ENCODE peak calls at places on chromosomes 13 and 19, in five cellular contexts. D, N, F, G and S are unnamed samples.

GRCh38 chr13:110760611-110761010 is 47.1 kb downstream of the ING1 start:
- DNase-seq in D (no peak), N (no peak), F (no peak), G (no peak), S (no peak)

GRCh38 chr19:52993342-52994178 is 20.2 kb upstream of the ERVV-1 start:
- DNase-seq in D (no peak), N (no peak), F (peak), G (peak), S (no peak)

GRCh38 chr13:22793598-22794134 is 387.1 kb upstream of the SGCG start:
- DNase-seq in D (peak), N (no peak), F (no peak), G (no peak), S (no peak)

GRCh38 chr19:43623889-43624670 is 4.7 kb upstream of the ZNF428 start:
- DNase-seq in D (no peak), N (no peak), F (peak), G (peak), S (peak)

GRCh38 chr19:46755077-46755852 is 9.0 kb upstream of the STRN4 start:
- DNase-seq in D (no peak), N (no peak), F (no peak), G (no peak), S (no peak)

GRCh38 chr13:23069571-23069970 is 111.2 kb upstream of the SGCG start:
- DNase-seq in D (no peak), N (no peak), F (no peak), G (no peak), S (no peak)

GRCh38 chr13:93687261-93687660 is 460.7 kb downstream of the GPC6 start:
- DNase-seq in D (no peak), N (no peak), F (no peak), G (no peak), S (no peak)

GRCh38 chr13:28636677-28637317 is 22.1 kb upstream of the POMP start:
- DNase-seq in D (peak), N (peak), F (peak), G (peak), S (peak)

GRCh38 chr19:35194022-35194984 is 34.2 kb downstream of the FAM187B start:
- DNase-seq in D (no peak), N (no peak), F (no peak), G (no peak), S (no peak)

GRCh38 chr13:34941436-34941834 is 635 bp upstream of the NBEA start:
- DNase-seq in D (no peak), N (no peak), F (no peak), G (no peak), S (peak)

GRCh38 chr19:39157275-39157996 is 31.9 kb downstream of the PAK4 start:
- DNase-seq in D (peak), N (no peak), F (no peak), G (no peak), S (no peak)

GRCh38 chr13:27960362-27961226 is 8.5 kb downstream of the CDX2 start:
- DNase-seq in D (peak), N (no peak), F (peak), G (peak), S (no peak)

GRCh38 chr13:60733933-60734332 is 336.9 kb downstream of the TDRD3 start:
- DNase-seq in D (no peak), N (no peak), F (no peak), G (no peak), S (no peak)

GRCh38 chr19:18698321-18699167 is 15.1 kb downstream of the CRTC1 start:
- DNase-seq in D (no peak), N (no peak), F (no peak), G (no peak), S (no peak)

GRCh38 chr13:67416047-67416925 is 186.2 kb upstream of the PCDH9 start:
- DNase-seq in D (peak), N (no peak), F (peak), G (peak), S (peak)

GRCh38 chr19:30667227-30667626 is 295.0 kb downstream of the ZNF536 start:
- DNase-seq in D (no peak), N (no peak), F (no peak), G (no peak), S (no peak)

GRCh38 chr13:107170270-107170931 is 602.5 kb upstream of the ARGLU1 start:
- DNase-seq in D (no peak), N (no peak), F (no peak), G (peak), S (no peak)

GRCh38 chr13:103883152-103883551 is 816.9 kb upstream of the SLC10A2 start:
- DNase-seq in D (peak), N (no peak), F (no peak), G (peak), S (peak)

GRCh38 chr13:94640676-94641075 is 39.0 kb downstream of the GPR180 start:
- DNase-seq in D (no peak), N (no peak), F (no peak), G (no peak), S (no peak)

GRCh38 chr13:35712907-35713685 is 236.6 kb upstream of the MAB21L1 start:
- DNase-seq in D (no peak), N (no peak), F (no peak), G (peak), S (no peak)

GRCh38 chr13:30807392-30807791 is 72.0 kb downstream of the ALOX5AP start:
- DNase-seq in D (no peak), N (no peak), F (no peak), G (no peak), S (no peak)

GRCh38 chr13:43293561-43293960 is 270.2 kb downstream of the DNAJC15 start:
- DNase-seq in D (no peak), N (no peak), F (no peak), G (no peak), S (no peak)

GRCh38 chr13:110989331-110989730 is 74.5 kb upstream of the ANKRD10 start:
- DNase-seq in D (no peak), N (no peak), F (no peak), G (no peak), S (no peak)

GRCh38 chr13:97328222-97328790 is 105.7 kb upstream of the RAP2A start:
- DNase-seq in D (no peak), N (no peak), F (no peak), G (no peak), S (no peak)

GRCh38 chr13:26197298-26197697 is 24.8 kb downstream of the RNF6 start:
- DNase-seq in D (no peak), N (no peak), F (no peak), G (no peak), S (no peak)

GRCh38 chr19:13726323-13726722 is 38.0 kb upstream of the MRI1 start:
- DNase-seq in D (no peak), N (no peak), F (no peak), G (no peak), S (no peak)

GRCh38 chr19:13732337-13732736 is 32.0 kb upstream of the MRI1 start:
- DNase-seq in D (no peak), N (no peak), F (no peak), G (no peak), S (no peak)

GRCh38 chr19:13731147-13731964 is 33.0 kb upstream of the MRI1 start:
- DNase-seq in D (peak), N (peak), F (peak), G (peak), S (peak)

GRCh38 chr19:13729859-13730258 is 34.5 kb upstream of the MRI1 start:
- DNase-seq in D (no peak), N (no peak), F (peak), G (no peak), S (no peak)

GRCh38 chr19:13727798-13728197 is 36.5 kb upstream of the MRI1 start:
- DNase-seq in D (no peak), N (no peak), F (no peak), G (no peak), S (no peak)
- TF ChIP-seq FOXM1 in D (no peak), N (no peak), F (no peak), G (no peak), S (no peak)

GRCh38 chr13:24148414-24149305 is 11.9 kb upstream of the SPATA13 start:
- DNase-seq in D (peak), N (no peak), F (no peak), G (no peak), S (no peak)
- TF ChIP-seq FOXM1 in D (no peak), N (no peak), F (no peak), G (no peak), S (no peak)

GRCh38 chr13:76597868-76598267 is 288.3 kb downstream of the KCTD12 start:
- DNase-seq in D (no peak), N (no peak), F (no peak), G (no peak), S (no peak)
- TF ChIP-seq FOXM1 in D (no peak), N (no peak), F (no peak), G (no peak), S (no peak)

DNA sequence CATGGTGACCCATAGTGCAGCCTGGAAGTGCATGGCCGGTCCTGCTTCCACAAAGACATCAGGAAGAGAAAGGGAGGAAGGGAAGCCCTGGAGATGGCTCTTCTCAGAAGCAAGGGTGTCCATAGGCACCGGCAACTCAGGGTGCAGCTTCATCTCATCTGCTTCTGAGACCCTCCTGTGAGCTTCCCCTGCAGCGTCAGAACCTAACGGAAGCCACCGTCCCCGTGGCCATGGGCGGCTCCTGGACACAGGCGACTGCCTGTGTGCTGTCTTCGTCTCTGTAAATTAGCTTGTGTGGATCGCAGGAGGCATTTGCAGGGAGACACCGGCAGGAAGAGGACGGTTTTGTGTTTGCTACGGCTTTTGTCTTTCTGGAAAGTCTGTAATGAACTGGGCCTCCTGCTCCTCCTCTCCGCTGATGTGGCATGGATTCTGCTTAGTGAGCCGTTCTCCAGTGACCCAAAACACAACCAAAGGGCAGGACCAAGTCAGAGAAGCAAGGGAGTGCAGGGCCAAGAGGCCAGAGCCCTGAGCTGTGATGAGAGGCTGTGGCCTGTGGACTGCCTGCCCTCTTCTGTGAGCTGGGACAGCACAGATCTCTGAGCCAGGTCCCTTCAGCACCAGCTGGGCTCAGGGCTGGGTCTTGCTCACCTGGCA is 2.5 kb downstream of the ATP4B start:
- DNase-seq in D (no peak), N (no peak), F (no peak), G (no peak), S (no peak)
- TF ChIP-seq FOXM1 in D (no peak), N (no peak), F (no peak), G (no peak), S (no peak)

DNA sequence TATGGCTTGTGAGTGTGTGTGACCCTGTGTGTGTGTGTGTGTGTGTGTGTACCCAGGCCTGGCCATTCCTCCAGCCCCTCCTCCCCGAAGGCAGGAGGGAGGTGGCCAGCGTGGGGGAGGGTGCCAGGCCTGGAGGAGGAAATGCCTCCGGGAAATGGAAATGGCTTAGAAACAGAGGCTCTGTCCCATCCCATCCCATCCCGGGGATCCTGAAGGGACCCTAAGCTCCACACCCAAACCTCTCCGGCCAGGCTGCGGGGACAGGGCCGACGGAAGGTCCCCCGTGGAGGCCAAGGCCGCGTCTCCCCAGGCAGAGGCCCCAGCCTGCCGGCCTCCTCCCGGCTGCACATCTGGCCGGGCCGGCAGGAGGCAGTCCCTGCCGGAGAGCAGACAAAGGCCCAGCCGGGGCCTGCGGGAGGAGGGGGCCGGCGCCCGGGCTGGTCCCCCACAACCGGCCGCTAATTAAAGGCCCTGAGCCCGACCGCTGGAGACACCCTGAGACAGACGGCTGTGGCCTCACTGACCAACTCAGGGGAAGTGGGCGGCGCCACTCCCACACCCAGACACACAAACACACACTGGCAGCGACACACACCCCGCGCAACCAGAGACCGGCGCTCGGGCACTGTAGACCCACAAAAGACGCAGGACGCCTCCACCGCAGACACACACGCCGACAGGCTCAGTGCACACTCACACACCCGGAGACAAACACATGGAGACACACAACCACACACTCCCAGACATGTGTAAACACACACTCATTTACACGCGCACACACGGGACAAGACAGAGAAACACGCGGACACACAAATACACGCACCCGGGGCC is 1.1 kb downstream of the ADAMTS10 start:
- DNase-seq in D (peak), N (no peak), F (peak), G (peak), S (peak)
- TF ChIP-seq FOXM1 in D (no peak), N (no peak), F (no peak), G (no peak), S (no peak)

GRCh38 chr19:436413-436950 is 24.4 kb downstream of the SHC2 start:
- DNase-seq in D (no peak), N (no peak), F (no peak), G (no peak), S (no peak)

GRCh38 chr19:437027-437426 is 23.8 kb downstream of the SHC2 start:
- DNase-seq in D (no peak), N (no peak), F (no peak), G (no peak), S (no peak)

GRCh38 chr19:435707-436412 is 25.0 kb downstream of the SHC2 start:
- DNase-seq in D (no peak), N (no peak), F (no peak), G (no peak), S (no peak)

GRCh38 chr19:434152-434960 is 25.4 kb upstream of the C2CD4C start:
- DNase-seq in D (no peak), N (no peak), F (no peak), G (no peak), S (no peak)

GRCh38 chr19:435056-435706 is 25.7 kb downstream of the SHC2 start:
- DNase-seq in D (no peak), N (no peak), F (no peak), G (no peak), S (no peak)
- TF ChIP-seq FOXM1 in D (no peak), N (no peak), F (no peak), G (no peak), S (no peak)

GRCh38 chr19:36605839-36606478 is 846 bp downstream of the ZNF382 start:
- DNase-seq in D (no peak), N (peak), F (no peak), G (no peak), S (no peak)

GRCh38 chr19:36605101-36605838 is at the start of gene ZNF382:
- DNase-seq in D (peak), N (peak), F (no peak), G (peak), S (peak)

DNA sequence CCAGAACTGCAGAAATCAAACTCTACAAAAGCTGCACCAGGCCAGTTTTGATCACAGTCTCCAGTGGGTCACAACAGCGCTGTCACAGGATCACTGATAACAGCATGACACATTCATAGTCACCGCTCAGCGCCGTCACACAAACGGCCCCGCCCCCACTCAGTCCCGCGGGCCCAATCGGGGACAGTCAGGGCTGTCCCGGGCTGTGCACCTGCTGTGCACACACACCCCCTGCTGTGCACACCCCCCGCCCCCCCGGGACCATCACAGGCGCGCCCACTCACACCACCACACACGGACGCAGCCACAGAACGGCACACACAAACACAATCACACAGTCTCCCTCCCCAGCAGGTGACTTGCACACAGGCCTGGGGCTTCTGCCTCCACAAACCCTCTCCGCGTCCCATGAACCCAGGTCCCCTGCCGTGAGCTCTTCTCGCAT is 435 bp upstream of the ZNF382 start:
- DNase-seq in D (peak), N (peak), F (no peak), G (peak), S (peak)
- TF ChIP-seq FOXM1 in D (no peak), N (no peak), F (no peak), G (no peak), S (no peak)

DNA sequence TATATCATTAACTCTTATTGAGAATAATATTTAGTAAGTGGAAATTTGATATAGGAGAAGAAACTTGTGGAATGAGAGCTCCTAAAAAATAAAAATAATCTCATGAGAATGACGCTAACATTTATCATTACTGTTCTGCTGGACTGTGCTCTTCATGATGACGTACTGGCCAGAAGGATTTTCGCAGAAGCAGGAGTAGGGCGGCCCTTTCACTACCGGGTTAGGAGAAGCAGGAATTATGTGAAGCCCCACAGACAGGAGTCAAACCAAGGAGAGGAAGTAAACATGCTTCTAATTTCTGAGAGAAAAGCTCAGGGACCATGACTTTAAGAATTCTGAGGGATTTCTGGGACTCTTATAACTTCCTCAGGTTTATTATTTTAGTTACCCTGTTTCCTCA is 195.1 kb downstream of the VWA8 start:
- DNase-seq in D (no peak), N (no peak), F (no peak), G (no peak), S (no peak)
- TF ChIP-seq FOXM1 in D (no peak), N (no peak), F (no peak), G (no peak), S (no peak)

DNA sequence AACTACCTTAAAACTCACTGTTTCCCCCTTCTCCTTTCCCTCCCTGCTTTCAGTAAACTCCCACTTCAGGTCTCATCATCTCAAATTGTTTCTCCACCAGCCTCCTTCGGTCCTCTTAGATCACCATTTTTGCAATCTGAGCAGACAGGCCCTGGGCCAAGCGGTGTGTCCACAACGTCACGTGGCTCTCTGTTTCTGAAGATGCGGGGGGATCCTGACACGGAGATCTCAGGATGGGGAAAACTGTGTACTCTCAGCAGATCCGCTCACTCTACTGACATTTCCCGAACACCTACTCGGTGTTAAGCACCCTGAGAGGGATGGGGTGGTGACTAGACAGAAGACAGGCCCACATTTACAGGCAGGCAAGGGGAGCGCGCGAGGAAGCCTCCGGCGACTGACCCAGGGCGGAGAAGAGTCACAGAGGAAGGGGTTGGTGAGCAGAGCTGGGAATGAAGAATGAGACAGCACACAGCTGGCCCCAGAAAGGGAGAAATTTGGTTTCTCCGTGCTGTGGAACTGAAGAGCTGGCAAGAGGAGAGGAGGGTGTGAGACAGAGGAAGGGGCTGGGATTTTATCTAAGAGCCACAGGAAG is 38.8 kb downstream of the SERP2 start:
- DNase-seq in D (no peak), N (no peak), F (no peak), G (no peak), S (no peak)
- TF ChIP-seq FOXM1 in D (no peak), N (no peak), F (no peak), G (no peak), S (no peak)

GRCh38 chr13:46850214-46850613 is 46.6 kb downstream of the HTR2A start:
- DNase-seq in D (no peak), N (no peak), F (no peak), G (no peak), S (no peak)
- TF ChIP-seq FOXM1 in D (no peak), N (no peak), F (no peak), G (no peak), S (no peak)